ENCODE peak calls at places on chromosomes 16 and 17, in seven cellular contexts. H, M, K, P, L, B and E are unnamed samples.

GRCh38 chr16:13839577-13839976 is 80.4 kb upstream of the ERCC4 start:
- DNase-seq in L (no peak), P (no peak), K (no peak), B (no peak), H (no peak), M (no peak), E (no peak)

GRCh38 chr16:71460246-71460645 is 1.8 kb downstream of the ZNF23 start:
- DNase-seq in L (peak), P (no peak), M (no peak), K (peak), B (no peak), H (peak), E (no peak)

GRCh38 chr17:48162946-48163506 is 55.5 kb downstream of the SNX11 start:
- DNase-seq in K (no peak), P (peak), L (peak), M (no peak), H (no peak), B (no peak), E (no peak)

GRCh38 chr16:787978-788398 is at the start of gene RPUSD1:
- DNase-seq in L (no peak), P (no peak), B (no peak), K (no peak), H (no peak), M (no peak), E (no peak)

GRCh38 chr17:45228121-45228941 is 6.6 kb downstream of the FMNL1 start:
- DNase-seq in P (no peak), K (no peak), B (peak), L (no peak), H (no peak), M (no peak), E (peak)

GRCh38 chr17:59505610-59506276 is 59.7 kb upstream of the DHX40 start:
- DNase-seq in L (peak), K (peak), M (no peak), H (no peak), B (no peak), P (no peak), E (no peak)

GRCh38 chr17:71118039-71118438 is 948.7 kb downstream of the KCNJ2 start:
- DNase-seq in P (peak), M (no peak), K (peak), H (no peak), B (no peak), L (peak), E (no peak)

GRCh38 chr17:83065660-83066542 is 13.5 kb upstream of the METRNL start:
- DNase-seq in P (no peak), L (no peak), H (no peak), B (no peak), M (no peak), K (no peak), E (no peak)

GRCh38 chr17:77914440-77915254 is 43.9 kb upstream of the TNRC6C start:
- DNase-seq in M (no peak), B (no peak), H (no peak), L (peak), K (no peak), P (no peak), E (no peak)

GRCh38 chr16:26019885-26020284 is 328.1 kb downstream of the HS3ST4 start:
- DNase-seq in B (no peak), M (no peak), H (no peak), K (no peak), P (no peak), L (no peak), E (no peak)

GRCh38 chr17:8420041-8420934 is 15.4 kb upstream of the NDEL1 start:
- DNase-seq in B (no peak), P (no peak), K (peak), M (no peak), H (peak), L (peak), E (no peak)

GRCh38 chr17:58786586-58787295 is 31.1 kb downstream of the PPM1E start:
- DNase-seq in P (no peak), K (peak), M (no peak), B (no peak), H (peak), L (peak), E (no peak)

GRCh38 chr17:17626840-17627239 is 35.3 kb upstream of the PEMT start:
- DNase-seq in B (no peak), H (no peak), K (no peak), M (no peak), P (no peak), L (no peak), E (no peak)

GRCh38 chr16:15721018-15721417 is 71.0 kb downstream of the NDE1 start:
- DNase-seq in B (no peak), K (no peak), H (no peak), L (no peak), M (no peak), P (no peak), E (no peak)

GRCh38 chr17:57739402-57740224 is 5.5 kb downstream of the CCDC182 start:
- DNase-seq in M (no peak), H (no peak), K (peak), B (no peak), P (peak), L (peak), E (no peak)

GRCh38 chr17:38921756-38922411 is 3.5 kb upstream of the LASP1NB start:
- DNase-seq in B (no peak), L (no peak), K (no peak), P (no peak), M (no peak), H (no peak), E (peak)